ENCODE peak calls at places on chromosomes 2 and 18, in five cellular contexts. P is HS-27A; V is fibroblast of the aortic adventitia; G is fibroblast of the conjunctiva; L is stimulated activated CD4-positive, alpha-beta T cell treated with anti-CD3 and anti-CD28 coated beads, Interleukin-4, amount 100 ng/mL, for 4 hours. D is an unnamed sample.

GRCh38 chr2:166653185-166653813 is 159.2 kb upstream of the SCN7A start:
- DNase-seq in P (peak), V (peak), G (no peak), L (no peak), D (no peak)

GRCh38 chr2:130186391-130186790 is 4.3 kb downstream of the MZT2B start:
- DNase-seq in P (no peak), V (no peak), G (no peak), L (no peak), D (no peak)

GRCh38 chr2:217988014-217988839 is 14.6 kb downstream of the TNS1 start:
- DNase-seq in P (no peak), V (peak), G (no peak), L (peak), D (peak)

GRCh38 chr2:146927080-146927714 is 917.6 kb upstream of the ACVR2A start:
- DNase-seq in P (peak), V (peak), G (peak), L (no peak), D (peak)

GRCh38 chr2:176744156-176744555 is 468.4 kb upstream of the HNRNPA3 start:
- DNase-seq in P (no peak), V (no peak), G (no peak), L (no peak), D (no peak)

GRCh38 chr2:46335966-46336436 is 38.8 kb downstream of the EPAS1 start:
- DNase-seq in P (no peak), V (no peak), G (no peak), L (no peak), D (peak)

GRCh38 chr2:224412064-224412921 is 10.4 kb upstream of the FAM124B start:
- DNase-seq in P (no peak), V (peak), G (peak), L (no peak), D (peak)

GRCh38 chr2:9327873-9328352 is 95.4 kb downstream of the ITGB1BP1 start:
- DNase-seq in P (no peak), V (no peak), G (no peak), L (no peak), D (no peak)

GRCh38 chr2:30149513-30149912 is 2.7 kb downstream of the YPEL5 start:
- DNase-seq in P (no peak), V (no peak), G (no peak), L (no peak), D (no peak)

GRCh38 chr2:182767578-182767977 is 51.5 kb downstream of the DNAJC10 start:
- DNase-seq in P (no peak), V (peak), G (no peak), L (no peak), D (no peak)

GRCh38 chr18:5417342-5417741 is 121.8 kb upstream of the ZBTB14 start:
- DNase-seq in P (no peak), V (peak), G (peak), L (no peak), D (peak)

GRCh38 chr2:233385489-233386044 is 31.3 kb downstream of the DGKD start:
- DNase-seq in P (no peak), V (peak), G (no peak), L (peak), D (no peak)

GRCh38 chr2:33131820-33132219 is 185.1 kb downstream of the LTBP1 start:
- DNase-seq in P (no peak), V (no peak), G (no peak), L (no peak), D (peak)

GRCh38 chr2:157155992-157156391 is 101.5 kb upstream of the GALNT5 start:
- DNase-seq in P (no peak), V (no peak), G (no peak), L (no peak), D (peak)

GRCh38 chr2:165572155-165572554 is 102.7 kb downstream of the CSRNP3 start:
- DNase-seq in P (no peak), V (no peak), G (no peak), L (no peak), D (no peak)

GRCh38 chr2:111117666-111118454 is 2.9 kb upstream of the BCL2L11 start:
- DNase-seq in P (no peak), V (peak), G (peak), L (peak), D (peak)

GRCh38 chr2:191173206-191173605 is 22.4 kb upstream of the STAT4 start:
- DNase-seq in P (no peak), V (no peak), G (no peak), L (no peak), D (no peak)

GRCh38 chr18:8659609-8660242 is 45.6 kb upstream of the MTCL1 start:
- DNase-seq in P (no peak), V (no peak), G (no peak), L (no peak), D (no peak)

GRCh38 chr18:79625195-79625923 is 54.2 kb upstream of the CTDP1 start:
- DNase-seq in P (no peak), V (no peak), G (no peak), L (no peak), D (no peak)

GRCh38 chr2:70549962-70550361 is 3.7 kb downstream of the TGFA start:
- DNase-seq in P (no peak), V (no peak), G (no peak), L (no peak), D (no peak)

GRCh38 chr18:58660915-58661314 is 10.3 kb upstream of the MALT1 start:
- DNase-seq in P (no peak), V (no peak), G (no peak), L (no peak), D (no peak)

GRCh38 chr2:157891630-157892016 is 15.5 kb upstream of the ACVR1 start:
- DNase-seq in P (no peak), V (no peak), G (no peak), L (no peak), D (no peak)

GRCh38 chr2:141911485-141912066 is 219.2 kb downstream of the LRP1B start:
- DNase-seq in P (no peak), V (peak), G (no peak), L (no peak), D (peak)

GRCh38 chr18:44818148-44818547 is 137.5 kb downstream of the SETBP1 start:
- DNase-seq in P (no peak), V (no peak), G (no peak), L (no peak), D (no peak)

GRCh38 chr2:98669675-98670074 is 61.3 kb downstream of the MGAT4A start:
- DNase-seq in P (no peak), V (peak), G (no peak), L (no peak), D (no peak)

GRCh38 chr2:32258242-32258641 is 6.4 kb downstream of the NLRC4 start:
- DNase-seq in P (no peak), V (no peak), G (no peak), L (no peak), D (no peak)

GRCh38 chr2:214450118-214450894 is 39.5 kb downstream of the VWC2L start:
- DNase-seq in P (no peak), V (no peak), G (no peak), L (no peak), D (no peak)

GRCh38 chr2:154623819-154624218 is 74.7 kb upstream of the KCNJ3 start:
- DNase-seq in P (no peak), V (peak), G (peak), L (no peak), D (peak)

GRCh38 chr2:15127876-15128275 is 433.3 kb downstream of the NBAS start:
- DNase-seq in P (no peak), V (no peak), G (no peak), L (no peak), D (no peak)

GRCh38 chr18:35578481-35578880 is 3.1 kb upstream of the GALNT1 start:
- DNase-seq in P (no peak), V (peak), G (no peak), L (no peak), D (no peak)

GRCh38 chr18:498901-499300 is 1.6 kb downstream of the COLEC12 start:
- DNase-seq in P (no peak), V (peak), G (no peak), L (no peak), D (no peak)

GRCh38 chr2:216283038-216283900 is 89.0 kb downstream of the MARCHF4 start:
- DNase-seq in P (no peak), V (no peak), G (no peak), L (no peak), D (no peak)

GRCh38 chr2:162297925-162298552 is 20.4 kb downstream of the IFIH1 start:
- DNase-seq in P (no peak), V (peak), G (peak), L (no peak), D (peak)

GRCh38 chr2:27932396-27932795 is 41.9 kb downstream of the BABAM2 start:
- DNase-seq in P (no peak), V (peak), G (no peak), L (no peak), D (no peak)

GRCh38 chr18:50651334-50651733 is 91.4 kb downstream of the MAPK4 start:
- DNase-seq in P (no peak), V (no peak), G (no peak), L (no peak), D (no peak)